ENCODE peak calls at places on chromosome 7, in ten cellular contexts. B, V, R, O, Y, C, P, S, I and K are unnamed samples. For H3K4me1, the result is how much of the 10 kb centered on the place peaks cover.

GRCh38 chr7:131540491-131541162 is 15.8 kb downstream of the PODXL start:
- DNase-seq in B (no peak), V (no peak), R (no peak), O (peak), Y (no peak), C (peak), P (no peak), S (no peak), I (no peak), K (peak)

GRCh38 chr7:30920584-30921539 is 9.2 kb downstream of the AQP1 start:
- DNase-seq in B (no peak), V (no peak), R (peak), O (peak), Y (peak), C (peak), P (peak), S (no peak), I (peak), K (no peak)

GRCh38 chr7:136026209-136026608 is 49.0 kb upstream of the MTPN start:
- DNase-seq in B (no peak), V (no peak), R (no peak), O (no peak), Y (no peak), C (no peak), P (no peak), S (no peak), I (no peak), K (no peak)

GRCh38 chr7:157559596-157560257 is 222.9 kb downstream of the DNAJB6 start:
- DNase-seq in B (no peak), V (no peak), R (no peak), O (no peak), Y (no peak), C (peak), P (no peak), S (no peak), I (no peak), K (no peak)

GRCh38 chr7:156532016-156532602 is 108.5 kb upstream of the RNF32 start:
- DNase-seq in B (peak), V (no peak), R (no peak), O (no peak), Y (no peak), C (no peak), P (no peak), S (no peak), I (no peak), K (no peak)

GRCh38 chr7:86469680-86470295 is 173.9 kb upstream of the GRM3 start:
- DNase-seq in B (no peak), V (peak), R (peak), O (no peak), Y (peak), C (peak), P (peak), S (peak), I (peak), K (peak)

GRCh38 chr7:42238709-42239395 is 1.8 kb upstream of the GLI3 start:
- DNase-seq in B (no peak), V (no peak), R (no peak), O (peak), Y (peak), C (peak), P (peak), S (no peak), I (no peak), K (no peak)

GRCh38 chr7:150375662-150376521 is 3.2 kb upstream of the ZNF775 start:
- DNase-seq in B (no peak), V (no peak), R (no peak), O (no peak), Y (peak), C (no peak), P (no peak), S (no peak), I (no peak), K (no peak)

GRCh38 chr7:155981703-155982102 is 169.4 kb upstream of the SHH start:
- DNase-seq in B (no peak), V (no peak), R (no peak), O (no peak), Y (no peak), C (no peak), P (no peak), S (no peak), I (no peak), K (no peak)

GRCh38 chr7:2738766-2739549 is 51.0 kb downstream of the AMZ1 start:
- DNase-seq in B (no peak), V (no peak), R (no peak), O (peak), Y (no peak), C (peak), P (no peak), S (no peak), I (no peak), K (peak)

GRCh38 chr7:157129907-157130460 is 8.7 kb upstream of the UBE3C start:
- DNase-seq in B (no peak), V (no peak), R (no peak), O (no peak), Y (no peak), C (no peak), P (no peak), S (no peak), I (no peak), K (peak)

GRCh38 chr7:135168001-135168400 is 2.5 kb downstream of the CYREN start:
- DNase-seq in B (no peak), V (no peak), R (no peak), O (no peak), Y (peak), C (no peak), P (peak), S (no peak), I (no peak), K (no peak)

GRCh38 chr7:120995659-120996058 is 7.1 kb downstream of the CPED1 start:
- DNase-seq in B (no peak), V (no peak), R (no peak), O (no peak), Y (no peak), C (no peak), P (no peak), S (no peak), I (no peak), K (no peak)
- H3K4me1 ChIP-seq in B (half or more), V (under half), R (half or more), O (under half), Y (under half), C (half or more), P (under half), S (under half), I (under half), K (under half)

GRCh38 chr7:29843106-29843505 is 36.8 kb downstream of the WIPF3 start:
- DNase-seq in B (peak), V (no peak), R (no peak), O (no peak), Y (no peak), C (no peak), P (no peak), S (no peak), I (no peak), K (peak)
- TF ChIP-seq EP300 in B (no peak), V (no peak), R (no peak), O (no peak), Y (no peak), C (no peak), P (no peak), S (no peak), I (no peak), K (no peak)

DNA sequence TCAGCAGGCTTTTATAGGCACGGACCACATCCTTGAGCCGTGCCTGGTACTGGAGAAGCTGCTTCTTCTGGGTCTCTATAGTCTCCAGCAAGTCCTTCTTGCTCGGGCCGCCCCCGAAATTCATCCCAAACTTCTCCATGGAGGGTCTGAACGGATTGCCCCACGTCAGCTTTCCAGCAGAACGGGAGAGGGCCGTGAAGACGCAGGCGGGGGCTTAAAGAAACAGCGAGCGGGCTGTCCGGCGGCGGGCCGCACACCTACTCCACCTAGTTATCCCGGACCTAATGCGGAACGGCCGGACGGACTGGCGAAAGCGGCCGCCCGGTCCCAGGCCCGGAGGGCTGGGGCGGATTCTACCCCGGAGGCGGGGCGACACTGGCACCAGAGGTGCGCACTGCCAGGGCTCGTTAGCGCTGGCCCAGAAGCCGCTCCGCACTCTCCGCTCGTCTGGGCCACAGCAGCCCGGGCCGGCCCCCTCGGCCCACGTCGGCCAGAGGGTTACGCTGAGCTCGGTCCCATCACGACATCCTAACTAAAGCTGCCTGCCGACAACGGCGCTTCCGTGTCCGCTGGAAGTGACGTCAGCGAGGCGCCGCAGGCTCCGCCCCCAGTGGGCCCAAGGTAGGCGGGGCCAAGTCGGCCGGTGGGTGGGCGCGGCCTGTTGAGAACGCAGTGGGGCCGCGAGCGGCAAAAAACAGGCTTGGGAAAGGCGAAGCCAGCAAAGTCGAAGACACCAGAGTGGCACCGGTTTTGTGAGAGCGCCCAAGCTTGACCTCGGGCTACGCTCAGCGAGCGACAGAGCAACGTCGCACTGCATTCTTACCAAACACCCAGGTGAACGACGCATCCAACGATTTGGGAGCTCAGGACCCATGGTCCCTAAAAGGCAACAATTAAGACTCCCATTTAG is at the start of gene GCC1:
- DNase-seq in B (peak), V (peak), R (peak), O (peak), Y (peak), C (peak), P (peak), S (peak), I (peak), K (peak)
- H3K4me1 ChIP-seq in B (half or more), V (under half), R (half or more), O (under half), Y (half or more), C (half or more), P (under half), S (under half), I (half or more), K (under half)

GRCh38 chr7:47827886-47828285 is 120.4 kb downstream of the PKD1L1 start:
- DNase-seq in B (no peak), V (no peak), R (no peak), O (no peak), Y (no peak), C (no peak), P (no peak), S (no peak), I (no peak), K (no peak)
- TF ChIP-seq EP300 in B (no peak), V (no peak), R (no peak), O (no peak), Y (no peak), C (no peak), P (no peak), S (no peak), I (no peak), K (no peak)

GRCh38 chr7:92632791-92633190 is 42.6 kb upstream of the FAM133B start:
- DNase-seq in B (no peak), V (no peak), R (no peak), O (no peak), Y (no peak), C (no peak), P (no peak), S (no peak), I (no peak), K (no peak)

GRCh38 chr7:92633211-92633906 is 43.2 kb upstream of the FAM133B start:
- DNase-seq in B (no peak), V (peak), R (no peak), O (no peak), Y (no peak), C (no peak), P (peak), S (no peak), I (no peak), K (no peak)

GRCh38 chr7:92634924-92635519 is 44.8 kb upstream of the FAM133B start:
- DNase-seq in B (no peak), V (no peak), R (no peak), O (no peak), Y (no peak), C (no peak), P (no peak), S (no peak), I (peak), K (no peak)

GRCh38 chr7:92635538-92635937 is 45.3 kb upstream of the FAM133B start:
- DNase-seq in B (no peak), V (no peak), R (no peak), O (no peak), Y (no peak), C (no peak), P (no peak), S (no peak), I (no peak), K (no peak)

DNA sequence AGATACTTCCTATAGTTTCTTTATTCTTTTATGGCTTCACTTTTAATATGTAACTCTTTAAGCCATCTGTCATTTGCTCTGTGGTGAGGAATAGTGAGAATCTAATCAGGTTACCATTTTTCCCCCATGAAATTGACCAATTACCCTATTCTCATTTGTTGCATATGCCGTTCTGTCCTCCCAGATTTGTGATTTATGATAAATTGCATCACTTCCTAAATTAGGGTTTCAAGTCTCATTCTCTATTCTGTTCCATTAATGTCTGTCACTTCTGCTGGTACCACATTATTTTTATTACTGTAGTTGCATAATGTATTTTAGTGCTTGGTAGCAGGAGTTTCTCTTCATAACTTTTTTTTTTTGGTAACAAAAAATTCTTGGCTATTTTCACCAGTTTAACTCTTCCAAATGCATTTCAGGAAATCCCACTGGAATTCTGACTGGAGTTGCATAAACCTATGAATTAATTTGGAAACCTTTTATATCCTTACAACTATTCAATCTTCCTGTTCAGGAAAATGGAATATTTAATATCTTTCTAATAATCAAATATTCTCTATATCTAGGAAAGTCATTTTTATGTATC is 44.0 kb upstream of the FAM133B start:
- DNase-seq in B (no peak), V (no peak), R (no peak), O (no peak), Y (no peak), C (no peak), P (no peak), S (no peak), I (no peak), K (no peak)
- H3K4me1 ChIP-seq in B (under half), V (under half), R (under half), O (under half), Y (under half), C (under half), P (under half), S (under half), I (under half), K (under half)

GRCh38 chr7:94565247-94565894 is 55.8 kb downstream of the CASD1 start:
- DNase-seq in B (no peak), V (no peak), R (no peak), O (no peak), Y (no peak), C (no peak), P (no peak), S (no peak), I (no peak), K (no peak)

GRCh38 chr7:94561841-94562514 is 52.4 kb downstream of the CASD1 start:
- DNase-seq in B (no peak), V (no peak), R (no peak), O (no peak), Y (no peak), C (no peak), P (no peak), S (no peak), I (no peak), K (no peak)

GRCh38 chr7:94559972-94560371 is 50.4 kb downstream of the CASD1 start:
- DNase-seq in B (no peak), V (no peak), R (no peak), O (no peak), Y (no peak), C (no peak), P (no peak), S (no peak), I (no peak), K (no peak)

GRCh38 chr7:94567396-94567795 is 57.8 kb downstream of the CASD1 start:
- DNase-seq in B (no peak), V (no peak), R (no peak), O (no peak), Y (no peak), C (no peak), P (no peak), S (no peak), I (no peak), K (no peak)

GRCh38 chr7:94562525-94562924 is 52.9 kb downstream of the CASD1 start:
- DNase-seq in B (no peak), V (no peak), R (no peak), O (no peak), Y (no peak), C (no peak), P (no peak), S (no peak), I (no peak), K (no peak)
- TF ChIP-seq EP300 in B (no peak), V (no peak), R (no peak), O (no peak), Y (no peak), C (no peak), P (no peak), S (no peak), I (no peak), K (no peak)

GRCh38 chr7:7819442-7820247 is 101.2 kb upstream of the RPA3 start:
- DNase-seq in B (no peak), V (no peak), R (no peak), O (no peak), Y (no peak), C (no peak), P (no peak), S (peak), I (no peak), K (no peak)

GRCh38 chr7:7817748-7818147 is 99.3 kb upstream of the RPA3 start:
- DNase-seq in B (no peak), V (no peak), R (no peak), O (no peak), Y (no peak), C (no peak), P (no peak), S (no peak), I (no peak), K (no peak)

GRCh38 chr7:7820939-7821338 is 102.5 kb upstream of the RPA3 start:
- DNase-seq in B (no peak), V (no peak), R (no peak), O (no peak), Y (no peak), C (no peak), P (no peak), S (peak), I (no peak), K (no peak)

GRCh38 chr7:7820409-7820808 is 102.0 kb upstream of the RPA3 start:
- DNase-seq in B (no peak), V (no peak), R (no peak), O (no peak), Y (no peak), C (no peak), P (no peak), S (no peak), I (no peak), K (no peak)

GRCh38 chr7:7821517-7821916 is 103.1 kb upstream of the RPA3 start:
- DNase-seq in B (no peak), V (no peak), R (no peak), O (no peak), Y (no peak), C (no peak), P (no peak), S (no peak), I (no peak), K (no peak)
- H3K4me1 ChIP-seq in B (under half), V (under half), R (under half), O (under half), Y (under half), C (under half), P (under half), S (under half), I (under half), K (under half)

DNA sequence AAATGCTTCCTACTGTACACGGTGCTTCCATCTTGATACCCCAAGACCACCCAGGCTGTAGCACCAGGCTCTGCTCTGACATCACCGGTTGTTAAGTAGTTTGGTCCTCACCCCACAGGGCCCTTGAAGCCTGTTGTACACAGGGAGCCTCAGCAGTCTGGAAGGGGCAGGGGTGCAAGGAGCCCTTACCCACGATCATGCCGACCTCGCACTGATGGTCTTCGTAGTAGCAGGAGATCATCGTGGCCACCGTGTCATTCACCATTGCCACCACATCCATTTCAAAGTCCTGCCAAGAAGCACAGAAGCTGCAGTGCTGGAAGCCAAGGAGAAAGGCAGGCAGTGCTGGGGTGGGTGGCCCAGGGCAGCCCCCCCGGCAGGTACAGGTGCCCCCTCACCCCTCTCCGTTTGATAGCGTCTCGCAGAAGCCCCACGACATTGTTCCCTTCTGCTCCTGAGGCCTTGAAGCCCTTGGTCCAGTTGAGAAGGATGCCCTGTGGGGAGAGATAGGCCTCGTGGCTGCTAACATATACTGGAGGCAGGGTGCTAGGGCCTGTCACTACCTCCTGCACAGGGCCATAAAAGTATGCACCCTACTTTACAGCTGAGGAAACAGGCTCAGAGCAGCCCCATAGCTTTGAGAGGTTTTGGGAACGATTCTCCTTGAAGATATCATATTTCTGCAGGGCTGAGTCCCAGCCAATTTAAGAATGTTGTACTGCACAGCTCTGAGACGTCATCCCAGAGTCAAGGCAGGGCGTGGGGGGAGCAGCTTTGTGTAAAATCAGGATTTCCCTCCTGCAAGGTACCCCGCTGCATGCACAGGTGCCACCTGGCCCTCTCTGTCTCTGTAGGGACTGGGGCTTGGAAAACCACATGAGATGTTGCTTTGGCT is 8.7 kb upstream of the MYL7 start:
- DNase-seq in B (no peak), V (no peak), R (no peak), O (no peak), Y (no peak), C (peak), P (no peak), S (no peak), I (peak), K (no peak)
- TF ChIP-seq EP300 in B (no peak), V (no peak), R (no peak), O (no peak), Y (no peak), C (no peak), P (no peak), S (no peak), I (no peak), K (no peak)

DNA sequence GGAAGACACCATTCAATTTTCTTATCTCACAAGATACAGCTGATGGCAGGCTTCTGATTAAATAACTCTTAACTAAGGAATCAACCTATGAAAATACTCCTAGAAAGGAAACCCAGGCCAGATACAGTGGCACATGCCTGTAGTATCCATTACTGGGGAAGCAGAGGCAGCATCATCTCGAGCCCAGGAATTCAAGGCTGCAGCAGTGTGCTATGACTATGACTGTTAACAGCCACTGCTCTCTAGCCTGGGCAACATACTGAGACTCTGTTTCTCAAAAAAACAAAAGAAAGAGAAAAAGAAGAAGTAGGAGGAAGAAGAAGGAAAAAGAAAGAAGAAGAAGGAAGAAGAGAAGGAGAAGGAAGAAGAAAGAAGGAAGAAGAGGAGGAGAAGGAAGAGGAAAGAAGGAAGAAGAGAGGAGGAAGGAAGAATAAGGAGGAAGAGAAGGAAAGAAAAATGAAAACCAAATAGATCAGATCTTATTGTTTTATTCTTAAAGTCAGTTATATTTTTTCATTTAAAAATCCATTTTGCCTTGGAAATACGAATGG is 18.0 kb downstream of the DPY19L1 start:
- DNase-seq in B (no peak), V (no peak), R (no peak), O (no peak), Y (no peak), C (no peak), P (no peak), S (no peak), I (no peak), K (no peak)
- H3K4me1 ChIP-seq in B (under half), V (half or more), R (under half), O (under half), Y (under half), C (under half), P (under half), S (under half), I (under half), K (under half)

GRCh38 chr7:40799-41750 is 151.3 kb upstream of the FAM20C start:
- DNase-seq in B (no peak), V (no peak), R (no peak), O (peak), Y (peak), C (peak), P (no peak), S (no peak), I (no peak), K (peak)
- TF ChIP-seq EP300 in B (no peak), V (no peak), R (no peak), O (no peak), Y (no peak), C (no peak), P (no peak), S (no peak), I (no peak), K (no peak)